ENCODE peak calls at places on chromosomes 6 and 20, in six cellular contexts. O is Karpas-422, B is tibial nerve, L is ovary, C is A549, D is lung. A is an unnamed sample.
A peak's percentile ranks its signal among the peaks of the same experiment; 100 is the strongest.

GRCh38 chr6:30344868-30345671 is at the start of gene RPP21:
- DNase-seq in O (peak; percentile 96), L (peak; percentile 83), C (peak; percentile 83), B (peak; percentile 76), D (peak; percentile 85), A (peak; percentile 89)

GRCh38 chr20:47957135-47957534 is 171.9 kb upstream of the SULF2 start:
- DNase-seq in B (no peak), C (no peak), O (no peak), L (no peak), D (no peak), A (no peak)

GRCh38 chr20:48691523-48691922 is 136.3 kb downstream of the PREX1 start:
- DNase-seq in D (no peak), L (no peak), C (no peak), B (no peak), O (no peak), A (peak; percentile 61)

GRCh38 chr6:2783188-2783957 is 18.2 kb downstream of the WRNIP1 start:
- DNase-seq in L (no peak), D (no peak), B (no peak), O (no peak), C (no peak), A (no peak)

GRCh38 chr6:170255426-170256125 is 35.3 kb downstream of the DLL1 start:
- DNase-seq in L (no peak), C (no peak), O (no peak), B (no peak), D (no peak), A (no peak)

GRCh38 chr6:111011360-111012142 is 29.7 kb downstream of the RPF2 start:
- DNase-seq in C (peak; percentile 27), B (peak; percentile 21), D (no peak), L (no peak), O (peak; percentile 68), A (no peak)

GRCh38 chr6:13767121-13767794 is 47.1 kb downstream of the MCUR1 start:
- DNase-seq in C (no peak), L (peak; percentile 74), D (no peak), B (peak; percentile 57), O (no peak), A (peak; percentile 72)

GRCh38 chr6:169905041-169905807 is 153.8 kb downstream of the ERMARD start:
- DNase-seq in B (peak; percentile 57), O (no peak), C (no peak), L (peak; percentile 75), D (peak; percentile 37), A (no peak)

GRCh38 chr20:3071610-3072529 is at the start of gene OXT:
- DNase-seq in D (no peak), O (no peak), C (no peak), L (no peak), B (no peak), A (peak; percentile 56)

GRCh38 chr6:170153436-170154319 is 137.2 kb downstream of the DLL1 start:
- DNase-seq in O (no peak), L (no peak), B (no peak), D (no peak), C (no peak), A (no peak)

GRCh38 chr6:15063253-15063853 is 182.5 kb upstream of the JARID2 start:
- DNase-seq in D (peak; percentile 37), B (peak; percentile 27), O (peak; percentile 43), L (no peak), C (no peak), A (peak; percentile 13)

GRCh38 chr20:51758978-51759544 is 9.1 kb downstream of the ATP9A start:
- DNase-seq in D (no peak), L (no peak), O (no peak), B (no peak), C (no peak), A (no peak)

GRCh38 chr6:66390393-66390792 is 683.4 kb upstream of the EYS start:
- DNase-seq in O (no peak), L (no peak), D (no peak), B (no peak), C (no peak), A (no peak)

GRCh38 chr20:62607366-62608217 is 34.7 kb upstream of the SLCO4A1 start:
- DNase-seq in B (no peak), O (no peak), C (no peak), L (no peak), D (no peak), A (peak; percentile 56)

GRCh38 chr6:121235386-121235785 is 98.9 kb downstream of the TBC1D32 start:
- DNase-seq in C (no peak), B (no peak), D (no peak), O (no peak), L (no peak), A (no peak)

GRCh38 chr6:108564178-108564577 is 3.5 kb downstream of the FOXO3 start:
- DNase-seq in B (no peak), L (no peak), O (no peak), C (no peak), D (no peak), A (no peak)
- H3K4me1 ChIP-seq in B (peaks cover 43% of the 10 kb centered on the region), L (peaks cover 5% of the 10 kb centered on the region), O (peaks cover 64% of the 10 kb centered on the region), C (peaks cover 35% of the 10 kb centered on the region), D (peaks cover 31% of the 10 kb centered on the region), A (peaks cover 52% of the 10 kb centered on the region)

DNA sequence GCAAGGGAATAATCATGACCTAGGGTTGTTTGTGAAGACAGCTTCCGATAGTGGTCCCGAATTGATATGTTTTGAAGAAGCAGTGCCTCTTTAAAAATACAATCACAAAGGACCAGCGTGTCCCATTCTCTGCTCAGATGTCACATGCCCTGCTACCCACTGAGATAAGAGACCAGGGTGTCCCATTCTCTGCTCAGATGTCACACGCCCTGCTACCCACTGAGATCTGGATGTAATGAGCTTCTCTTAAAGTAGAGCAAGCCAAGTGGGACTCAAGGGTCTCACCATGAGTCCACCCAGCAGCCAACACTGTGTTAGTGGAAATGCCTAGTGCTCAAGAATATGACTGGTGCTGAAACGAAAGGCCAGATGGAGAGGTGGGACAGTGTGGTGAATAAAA is 22.2 kb downstream of the RIN2 start:
- DNase-seq in C (no peak), D (no peak), O (no peak), L (no peak), B (no peak), A (no peak)
- H3K4me1 ChIP-seq in C (peaks cover 41% of the 10 kb centered on the region), D (peaks cover 26% of the 10 kb centered on the region), O (peaks cover 44% of the 10 kb centered on the region), L (peaks cover 8% of the 10 kb centered on the region), B (peaks cover 15% of the 10 kb centered on the region), A (peaks cover 57% of the 10 kb centered on the region)

DNA sequence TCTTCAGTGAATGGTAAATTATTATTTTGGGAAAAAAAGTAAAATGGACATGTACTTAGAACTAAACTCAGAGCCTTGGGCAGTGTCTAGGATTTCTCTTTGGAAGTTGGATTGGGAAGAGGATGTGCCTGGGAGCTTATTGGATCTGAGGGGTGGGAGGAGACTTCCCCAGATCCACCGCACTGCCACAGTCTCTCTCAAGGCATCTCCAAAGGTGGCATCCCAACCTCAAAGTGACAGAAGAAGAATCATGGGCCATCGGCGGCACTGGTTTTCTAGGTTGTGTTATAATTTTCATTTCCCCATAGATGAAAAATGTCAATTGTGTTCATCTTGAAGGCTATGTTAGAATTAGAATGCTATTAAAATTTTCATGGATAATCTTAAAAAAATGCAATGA is 66.8 kb upstream of the CD93 start:
- DNase-seq in D (no peak), B (no peak), C (no peak), O (no peak), L (no peak), A (no peak)
- H3K4me1 ChIP-seq in D (peaks cover 30% of the 10 kb centered on the region), B (peaks cover 13% of the 10 kb centered on the region), C (peaks cover 31% of the 10 kb centered on the region), O (peaks cover 58% of the 10 kb centered on the region), L (peaks cover 9% of the 10 kb centered on the region), A (peaks cover 58% of the 10 kb centered on the region)

DNA sequence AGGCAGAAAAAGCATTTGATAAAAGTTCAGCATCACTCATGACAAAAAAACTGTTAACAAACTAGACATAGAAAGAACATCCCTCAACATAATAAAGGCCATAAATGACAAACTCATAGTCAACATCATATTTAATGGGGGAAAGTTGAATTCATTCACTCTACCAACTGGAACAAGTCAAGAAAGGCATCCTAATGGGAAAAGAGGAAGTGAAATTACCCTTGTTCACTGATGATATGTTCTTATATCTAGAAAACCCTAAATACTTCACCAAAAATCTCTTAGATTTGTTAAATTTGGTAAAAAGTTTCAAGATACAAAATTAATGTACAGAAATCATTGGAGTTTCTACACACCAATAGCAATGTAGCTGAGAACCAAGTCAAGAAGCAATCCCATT is 48.9 kb downstream of the GGTLC1 start:
- DNase-seq in O (peak; percentile 50), L (no peak), B (no peak), C (no peak), D (no peak), A (no peak)
- H3K4me1 ChIP-seq in O (no peaks in the 10 kb centered on the region), L (no peaks in the 10 kb centered on the region), B (no peaks in the 10 kb centered on the region), C (no peaks in the 10 kb centered on the region), D (no peaks in the 10 kb centered on the region), A (no peaks in the 10 kb centered on the region)

GRCh38 chr6:150625927-150626326 is 26.2 kb downstream of the PLEKHG1 start:
- DNase-seq in O (no peak), B (no peak), D (no peak), C (no peak), L (no peak), A (no peak)
- H3K4me1 ChIP-seq in O (peaks cover 96% of the 10 kb centered on the region), B (peaks cover 12% of the 10 kb centered on the region), D (no peaks in the 10 kb centered on the region), C (no peaks in the 10 kb centered on the region), L (peaks cover 2% of the 10 kb centered on the region), A (peaks cover 40% of the 10 kb centered on the region)

DNA sequence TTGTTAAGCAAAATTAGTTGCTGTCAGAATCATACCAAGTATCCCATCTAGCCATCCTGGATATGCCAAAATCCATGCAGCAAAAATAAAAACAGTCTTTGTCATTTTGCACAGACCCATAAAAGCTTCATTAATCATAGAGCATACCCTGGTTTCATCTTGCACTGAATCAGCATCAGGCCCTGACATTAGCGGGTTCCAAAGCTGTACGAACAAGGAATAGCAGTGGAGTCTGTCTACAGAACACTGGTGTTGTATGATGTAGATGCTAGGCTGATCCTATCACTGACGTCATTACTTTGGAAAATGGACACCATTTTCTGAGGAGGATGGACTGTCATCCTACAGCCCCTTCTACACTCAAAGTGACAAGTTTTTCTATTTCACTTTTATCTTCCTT is 315.6 kb downstream of the ESR1 start:
- DNase-seq in B (no peak), D (no peak), O (no peak), C (no peak), L (no peak), A (no peak)
- H3K4me1 ChIP-seq in B (no peaks in the 10 kb centered on the region), D (no peaks in the 10 kb centered on the region), O (no peaks in the 10 kb centered on the region), C (no peaks in the 10 kb centered on the region), L (peaks cover 2% of the 10 kb centered on the region), A (peaks cover 24% of the 10 kb centered on the region)

DNA sequence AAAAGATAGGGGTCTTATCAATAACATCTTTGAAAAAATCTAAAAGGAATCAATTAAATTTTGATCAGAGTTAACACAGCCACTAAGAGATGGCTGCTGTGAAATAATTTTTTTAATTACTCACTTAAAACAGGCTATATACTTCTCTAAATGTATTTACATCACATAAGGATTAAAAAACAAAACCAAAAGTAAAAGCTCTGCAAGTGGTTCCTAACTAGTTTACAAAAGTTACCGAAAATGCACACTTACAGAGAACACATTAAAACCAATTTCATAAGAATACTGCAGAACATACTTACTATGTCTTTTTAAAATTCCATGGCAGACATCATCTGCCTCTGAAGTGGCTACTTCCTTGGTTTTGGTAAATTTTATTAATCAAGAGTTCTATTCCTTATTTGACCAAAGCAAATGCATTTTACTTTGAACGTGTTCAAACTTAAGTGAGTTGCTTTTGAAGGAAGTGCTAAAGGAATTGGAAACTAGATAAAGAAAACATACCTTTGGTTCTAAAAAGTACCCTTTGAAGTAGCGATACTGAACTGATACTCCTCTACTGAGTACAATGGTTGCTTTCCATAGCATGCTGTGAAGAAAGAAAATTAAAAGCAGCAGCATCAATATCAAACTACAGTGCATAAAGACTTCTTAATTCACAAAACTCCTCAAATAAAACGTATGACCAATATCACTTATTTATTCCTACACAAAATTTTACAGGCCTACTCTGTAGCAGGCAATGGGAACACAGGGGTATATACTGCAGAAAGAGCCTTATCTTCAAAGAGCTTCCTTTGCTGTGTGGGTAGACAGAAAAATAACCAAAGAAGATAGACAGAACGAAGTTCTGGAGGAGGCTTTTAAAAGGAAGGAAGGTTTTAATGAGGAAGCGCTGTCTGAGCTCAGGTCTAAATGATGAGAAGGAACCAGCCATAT is 157.1 kb upstream of the SHLD1 start:
- DNase-seq in B (no peak), O (no peak), C (no peak), D (no peak), L (no peak), A (no peak)
- H3K4me1 ChIP-seq in B (no peaks in the 10 kb centered on the region), O (peaks cover 16% of the 10 kb centered on the region), C (no peaks in the 10 kb centered on the region), D (no peaks in the 10 kb centered on the region), L (no peaks in the 10 kb centered on the region), A (no peaks in the 10 kb centered on the region)

A was measured in heart left ventricle.